ENCODE peak calls at places on chromosomes 2 and 18, in six cellular contexts. A is neural progenitor cell, W is AG08395, G is tibial artery, X is posterior cingulate gyrus, S is ovary. B is an unnamed sample.

GRCh38 chr2:162070228-162070918 is 3.6 kb downstream of the DPP4 start:
- DNase-seq in S (no peak), G (no peak), W (no peak), A (no peak), X (no peak), B (no peak)

GRCh38 chr2:206832886-206833285 is 67.5 kb downstream of the FASTKD2 start:
- DNase-seq in S (no peak), X (no peak), W (no peak), A (no peak), G (no peak), B (no peak)

GRCh38 chr2:166088634-166089033 is 39.2 kb downstream of the SCN1A start:
- DNase-seq in S (no peak), X (no peak), G (no peak), A (no peak), W (no peak), B (no peak)

GRCh38 chr2:125935559-125935958 is 720.4 kb upstream of the GYPC start:
- DNase-seq in G (no peak), W (no peak), A (no peak), S (no peak), X (no peak), B (no peak)

GRCh38 chr2:229714736-229715541 is 584 bp upstream of the DNER start:
- DNase-seq in W (peak), X (peak), S (no peak), G (no peak), A (peak), B (peak)

GRCh38 chr2:215828528-215829184 is 184.7 kb downstream of the MREG start:
- DNase-seq in X (peak), G (no peak), W (peak), A (peak), S (peak), B (peak)

GRCh38 chr2:220521591-220521990 is 894.2 kb downstream of the SLC4A3 start:
- DNase-seq in G (no peak), X (peak), S (no peak), A (no peak), W (no peak), B (no peak)

GRCh38 chr18:28757466-28758008 is 580.6 kb upstream of the CDH2 start:
- DNase-seq in W (no peak), A (no peak), X (no peak), S (no peak), G (no peak), B (no peak)

GRCh38 chr2:176455865-176456291 is 186.6 kb downstream of the MTX2 start:
- DNase-seq in X (peak), A (peak), S (peak), W (peak), G (no peak), B (peak)

GRCh38 chr2:160664603-160665145 is 171.1 kb upstream of the RBMS1 start:
- DNase-seq in W (no peak), X (no peak), A (no peak), G (no peak), S (no peak), B (no peak)

GRCh38 chr2:60818272-60818671 is 62.2 kb downstream of the PAPOLG start:
- DNase-seq in A (no peak), G (no peak), X (no peak), S (no peak), W (no peak), B (no peak)

GRCh38 chr2:69645026-69645425 is 1.5 kb upstream of the AAK1 start:
- DNase-seq in G (no peak), W (no peak), S (no peak), X (no peak), A (no peak), B (no peak)

GRCh38 chr2:157236404-157236803 is 21.1 kb upstream of the GALNT5 start:
- DNase-seq in X (no peak), W (no peak), S (no peak), G (no peak), A (no peak), B (no peak)

GRCh38 chr2:63665806-63666205 is 77.0 kb downstream of the MDH1 start:
- DNase-seq in X (no peak), S (no peak), A (no peak), W (peak), G (no peak), B (no peak)